ENCODE peak calls at places on chromosomes 4 and X, in eight cellular contexts. One of them, this sample, is unnamed.
A peak's percentile ranks its signal among the peaks of the same experiment; 100 is the strongest.

GRCh38 chr4:110897779-110898178 is 274.9 kb upstream of the PITX2 start:
- DNase-seq in NB4: no peak
- DNase-seq in A549: no peak
- DNase-seq in IMR-90: no peak
- DNase-seq in ovary: no peak
- DNase-seq in sigmoid colon: no peak
- DNase-seq in right lobe of liver: no peak
- DNase-seq in body of pancreas: no peak
- DNase-seq in this sample: no peak

GRCh38 chrX:13387656-13388421 is 68.0 kb upstream of the ATXN3L start:
- DNase-seq in NB4: peak; percentile 76
- DNase-seq in A549: no peak
- DNase-seq in IMR-90: peak; percentile 23
- DNase-seq in ovary: no peak
- DNase-seq in sigmoid colon: no peak
- DNase-seq in right lobe of liver: no peak
- DNase-seq in body of pancreas: no peak
- DNase-seq in this sample: no peak

GRCh38 chr4:180558427-180558826 is 1684.8 kb upstream of the TENM3 start:
- DNase-seq in NB4: no peak
- DNase-seq in A549: no peak
- DNase-seq in IMR-90: no peak
- DNase-seq in ovary: no peak
- DNase-seq in sigmoid colon: no peak
- DNase-seq in right lobe of liver: no peak
- DNase-seq in body of pancreas: no peak
- DNase-seq in this sample: no peak

GRCh38 chr4:20589436-20589835 is 110.8 kb upstream of the PACRGL start:
- DNase-seq in NB4: no peak
- DNase-seq in A549: no peak
- DNase-seq in IMR-90: no peak
- DNase-seq in ovary: no peak
- DNase-seq in sigmoid colon: no peak
- DNase-seq in right lobe of liver: peak; percentile 92
- DNase-seq in body of pancreas: no peak
- DNase-seq in this sample: no peak

GRCh38 chrX:9538544-9539045 is 73.7 kb downstream of the TBL1X start:
- DNase-seq in NB4: peak; percentile 39
- DNase-seq in A549: no peak
- DNase-seq in IMR-90: no peak
- DNase-seq in ovary: peak; percentile 63
- DNase-seq in sigmoid colon: no peak
- DNase-seq in right lobe of liver: no peak
- DNase-seq in body of pancreas: peak; percentile 15
- DNase-seq in this sample: no peak

GRCh38 chrX:100478714-100479113 is 68.6 kb upstream of the PCDH19 start:
- DNase-seq in NB4: no peak
- DNase-seq in A549: no peak
- DNase-seq in IMR-90: no peak
- DNase-seq in ovary: no peak
- DNase-seq in sigmoid colon: no peak
- DNase-seq in right lobe of liver: no peak
- DNase-seq in body of pancreas: no peak
- DNase-seq in this sample: no peak

GRCh38 chr4:91958651-91959050 is 345.1 kb upstream of the GRID2 start:
- DNase-seq in NB4: no peak
- DNase-seq in A549: no peak
- DNase-seq in IMR-90: peak; percentile 6
- DNase-seq in ovary: no peak
- DNase-seq in sigmoid colon: no peak
- DNase-seq in right lobe of liver: no peak
- DNase-seq in body of pancreas: no peak
- DNase-seq in this sample: no peak

GRCh38 chr4:172573899-172574298 is 594.7 kb upstream of the GALNT7 start:
- DNase-seq in NB4: peak; percentile 49
- DNase-seq in A549: no peak
- DNase-seq in IMR-90: no peak
- DNase-seq in ovary: no peak
- DNase-seq in sigmoid colon: no peak
- DNase-seq in right lobe of liver: no peak
- DNase-seq in body of pancreas: no peak
- DNase-seq in this sample: no peak

GRCh38 chr4:25552580-25553271 is 102.9 kb upstream of the SLC34A2 start:
- DNase-seq in NB4: no peak
- DNase-seq in A549: peak; percentile 67
- DNase-seq in IMR-90: no peak
- DNase-seq in ovary: no peak
- DNase-seq in sigmoid colon: no peak
- DNase-seq in right lobe of liver: no peak
- DNase-seq in body of pancreas: peak; percentile 70
- DNase-seq in this sample: no peak

GRCh38 chr4:163548481-163549243 is 54.2 kb downstream of the TMA16 start:
- DNase-seq in NB4: peak; percentile 59
- DNase-seq in A549: peak; percentile 57
- DNase-seq in IMR-90: peak; percentile 69
- DNase-seq in ovary: no peak
- DNase-seq in sigmoid colon: no peak
- DNase-seq in right lobe of liver: no peak
- DNase-seq in body of pancreas: no peak
- DNase-seq in this sample: no peak

GRCh38 chr4:26490980-26491284 is 648 bp upstream of the CCKAR start:
- DNase-seq in NB4: no peak
- DNase-seq in A549: no peak
- DNase-seq in IMR-90: no peak
- DNase-seq in ovary: no peak
- DNase-seq in sigmoid colon: no peak
- DNase-seq in right lobe of liver: no peak
- DNase-seq in body of pancreas: no peak
- DNase-seq in this sample: no peak

GRCh38 chr4:99462875-99463464 is 27.8 kb upstream of the ADH7 start:
- DNase-seq in NB4: peak; percentile 64
- DNase-seq in A549: peak; percentile 60
- DNase-seq in IMR-90: peak; percentile 72
- DNase-seq in ovary: peak; percentile 38
- DNase-seq in sigmoid colon: peak; percentile 80
- DNase-seq in right lobe of liver: peak; percentile 57
- DNase-seq in body of pancreas: peak; percentile 65
- DNase-seq in this sample: peak; percentile 27

GRCh38 chr4:89316931-89317366 is 9.3 kb upstream of the GPRIN3 start:
- DNase-seq in NB4: peak; percentile 82
- DNase-seq in A549: peak; percentile 34
- DNase-seq in IMR-90: peak; percentile 16
- DNase-seq in ovary: no peak
- DNase-seq in sigmoid colon: no peak
- DNase-seq in right lobe of liver: no peak
- DNase-seq in body of pancreas: no peak
- DNase-seq in this sample: no peak

GRCh38 chr4:51943221-51943620 is 76.9 kb downstream of the LRRC66 start:
- DNase-seq in NB4: no peak
- DNase-seq in A549: no peak
- DNase-seq in IMR-90: peak; percentile 28
- DNase-seq in ovary: no peak
- DNase-seq in sigmoid colon: no peak
- DNase-seq in right lobe of liver: no peak
- DNase-seq in body of pancreas: no peak
- DNase-seq in this sample: no peak

GRCh38 chr4:108210989-108211725 is 42.4 kb upstream of the LEF1 start:
- DNase-seq in NB4: no peak
- DNase-seq in A549: no peak
- DNase-seq in IMR-90: peak; percentile 7
- DNase-seq in ovary: no peak
- DNase-seq in sigmoid colon: no peak
- DNase-seq in right lobe of liver: no peak
- DNase-seq in body of pancreas: no peak
- DNase-seq in this sample: no peak

GRCh38 chr4:108216510-108216909 is 47.8 kb upstream of the LEF1 start:
- DNase-seq in NB4: no peak
- DNase-seq in A549: no peak
- DNase-seq in IMR-90: no peak
- DNase-seq in ovary: no peak
- DNase-seq in sigmoid colon: no peak
- DNase-seq in right lobe of liver: no peak
- DNase-seq in body of pancreas: no peak
- DNase-seq in this sample: no peak

GRCh38 chr4:108215055-108215454 is 46.3 kb upstream of the LEF1 start:
- DNase-seq in NB4: no peak
- DNase-seq in A549: no peak
- DNase-seq in IMR-90: no peak
- DNase-seq in ovary: no peak
- DNase-seq in sigmoid colon: no peak
- DNase-seq in right lobe of liver: no peak
- DNase-seq in body of pancreas: no peak
- DNase-seq in this sample: no peak

GRCh38 chr4:108213723-108214122 is 45.0 kb upstream of the LEF1 start:
- DNase-seq in NB4: no peak
- DNase-seq in A549: no peak
- DNase-seq in IMR-90: no peak
- DNase-seq in ovary: no peak
- DNase-seq in sigmoid colon: no peak
- DNase-seq in right lobe of liver: no peak
- DNase-seq in body of pancreas: no peak
- DNase-seq in this sample: no peak

GRCh38 chr4:108213308-108213707 is 44.6 kb upstream of the LEF1 start:
- DNase-seq in NB4: no peak
- DNase-seq in A549: no peak
- DNase-seq in IMR-90: no peak
- DNase-seq in ovary: no peak
- DNase-seq in sigmoid colon: no peak
- DNase-seq in right lobe of liver: no peak
- DNase-seq in body of pancreas: no peak
- DNase-seq in this sample: no peak
- TF ChIP-seq POLR2A in NB4: no peak
- TF ChIP-seq POLR2A in A549: no peak
- TF ChIP-seq POLR2A in IMR-90: no peak
- TF ChIP-seq POLR2A in ovary: no peak
- TF ChIP-seq POLR2A in sigmoid colon: no peak
- TF ChIP-seq POLR2A in right lobe of liver: no peak
- TF ChIP-seq POLR2A in body of pancreas: no peak
- TF ChIP-seq POLR2A in this sample: no peak

GRCh38 chr4:123398803-123399637 is 2.4 kb downstream of the SPRY1 start:
- DNase-seq in NB4: peak; percentile 86
- DNase-seq in A549: peak; percentile 66
- DNase-seq in IMR-90: peak; percentile 73
- DNase-seq in ovary: peak; percentile 74
- DNase-seq in sigmoid colon: peak; percentile 81
- DNase-seq in right lobe of liver: peak; percentile 68
- DNase-seq in body of pancreas: peak; percentile 60
- DNase-seq in this sample: no peak
- TF ChIP-seq POLR2A in NB4: no peak
- TF ChIP-seq POLR2A in A549: no peak
- TF ChIP-seq POLR2A in IMR-90: no peak
- TF ChIP-seq POLR2A in ovary: peak; percentile 10
- TF ChIP-seq POLR2A in sigmoid colon: no peak
- TF ChIP-seq POLR2A in right lobe of liver: no peak
- TF ChIP-seq POLR2A in body of pancreas: no peak
- TF ChIP-seq POLR2A in this sample: no peak

GRCh38 chrX:129905787-129906580 is at the start of gene UTP14A:
- DNase-seq in NB4: peak; percentile 95
- DNase-seq in A549: peak; percentile 96
- DNase-seq in IMR-90: peak; percentile 90
- DNase-seq in ovary: peak; percentile 88
- DNase-seq in sigmoid colon: peak; percentile 95
- DNase-seq in right lobe of liver: peak; percentile 91
- DNase-seq in body of pancreas: peak; percentile 84
- DNase-seq in this sample: peak; percentile 42
- TF ChIP-seq POLR2A in NB4: peak; percentile 67
- TF ChIP-seq POLR2A in A549: peak; percentile 46
- TF ChIP-seq POLR2A in IMR-90: peak; percentile 60
- TF ChIP-seq POLR2A in ovary: peak; percentile 27
- TF ChIP-seq POLR2A in sigmoid colon: no peak
- TF ChIP-seq POLR2A in right lobe of liver: peak; percentile 47
- TF ChIP-seq POLR2A in body of pancreas: no peak
- TF ChIP-seq POLR2A in this sample: peak; percentile 75

GRCh38 chrX:154436597-154437397 is at the start of gene GDI1:
- DNase-seq in NB4: peak; percentile 65
- DNase-seq in A549: peak; percentile 75
- DNase-seq in IMR-90: peak; percentile 22
- DNase-seq in ovary: peak; percentile 72
- DNase-seq in sigmoid colon: peak; percentile 82
- DNase-seq in right lobe of liver: no peak
- DNase-seq in body of pancreas: peak; percentile 47
- DNase-seq in this sample: peak; percentile 75
- TF ChIP-seq POLR2A in NB4: no peak
- TF ChIP-seq POLR2A in A549: peak; percentile 71
- TF ChIP-seq POLR2A in IMR-90: no peak
- TF ChIP-seq POLR2A in ovary: peak; percentile 55
- TF ChIP-seq POLR2A in sigmoid colon: peak; percentile 30
- TF ChIP-seq POLR2A in right lobe of liver: peak; percentile 34
- TF ChIP-seq POLR2A in body of pancreas: no peak
- TF ChIP-seq POLR2A in this sample: no peak

GRCh38 chrX:17377047-17377692 is 2.2 kb downstream of the NHS start:
- DNase-seq in NB4: no peak
- DNase-seq in A549: peak; percentile 86
- DNase-seq in IMR-90: peak; percentile 61
- DNase-seq in ovary: peak; percentile 66
- DNase-seq in sigmoid colon: peak; percentile 86
- DNase-seq in right lobe of liver: peak; percentile 52
- DNase-seq in body of pancreas: peak; percentile 8
- DNase-seq in this sample: no peak
- TF ChIP-seq POLR2A in NB4: no peak
- TF ChIP-seq POLR2A in A549: no peak
- TF ChIP-seq POLR2A in IMR-90: no peak
- TF ChIP-seq POLR2A in ovary: peak; percentile 29
- TF ChIP-seq POLR2A in sigmoid colon: no peak
- TF ChIP-seq POLR2A in right lobe of liver: no peak
- TF ChIP-seq POLR2A in body of pancreas: no peak
- TF ChIP-seq POLR2A in this sample: no peak

This sample was measured in GM12891.